ENCODE peak calls at places on chromosomes 12 and 14, in ten cellular contexts. Z is astrocyte of the spinal cord; L is hippocampal formation; Q is AG10803; U is left ventricle myocardium inferior; A is iris pigment epithelial cell; N is naive thymus-derived CD8-positive, alpha-beta T cell; K is NCI-H1105; Y is pancreas; B is neural progenitor cell. H is an unnamed sample.

GRCh38 chr14:23380197-23381016 is 3.6 kb downstream of the CMTM5 start:
- DNase-seq in Z (no peak), L (no peak), Q (no peak), U (no peak), A (no peak), N (no peak), K (no peak), Y (no peak), B (no peak), H (no peak)

GRCh38 chr12:116672842-116673516 is 64.9 kb downstream of the SPRING1 start:
- DNase-seq in Z (no peak), L (no peak), Q (no peak), U (no peak), A (no peak), N (peak), K (no peak), Y (no peak), B (no peak), H (no peak)

GRCh38 chr12:110857528-110857927 is 10.7 kb downstream of the CCDC63 start:
- DNase-seq in Z (no peak), L (no peak), Q (no peak), U (no peak), A (no peak), N (no peak), K (no peak), Y (no peak), B (peak), H (no peak)

GRCh38 chr12:127929172-127929571 is 337.8 kb upstream of the TMEM132C start:
- DNase-seq in Z (no peak), L (no peak), Q (no peak), U (no peak), A (no peak), N (no peak), K (no peak), Y (no peak), B (no peak), H (no peak)

GRCh38 chr14:101791919-101792572 is 30.5 kb downstream of the PPP2R5C start:
- DNase-seq in Z (peak), L (no peak), Q (peak), U (no peak), A (peak), N (no peak), K (no peak), Y (no peak), B (no peak), H (no peak)

GRCh38 chr12:18706798-18707197 is 31.0 kb downstream of the PLCZ1 start:
- DNase-seq in Z (no peak), L (no peak), Q (no peak), U (no peak), A (no peak), N (no peak), K (no peak), Y (no peak), B (no peak), H (no peak)

GRCh38 chr12:49088190-49088931 is 6.2 kb downstream of the DHH start:
- DNase-seq in Z (peak), L (peak), Q (peak), U (peak), A (peak), N (peak), K (peak), Y (peak), B (peak), H (peak)

GRCh38 chr12:68400231-68400829 is 68.2 kb upstream of the MDM1 start:
- DNase-seq in Z (no peak), L (no peak), Q (no peak), U (no peak), A (no peak), N (no peak), K (peak), Y (no peak), B (no peak), H (no peak)

GRCh38 chr14:78927261-78927660 is 757.1 kb downstream of the NRXN3 start:
- DNase-seq in Z (no peak), L (no peak), Q (no peak), U (no peak), A (no peak), N (no peak), K (no peak), Y (no peak), B (peak), H (no peak)

GRCh38 chr12:120361506-120362208 is 7.3 kb downstream of the MSI1 start:
- DNase-seq in Z (peak), L (peak), Q (peak), U (peak), A (peak), N (peak), K (peak), Y (peak), B (peak), H (peak)

GRCh38 chr12:103933237-103933636 is 3.0 kb downstream of the HSP90B1 start:
- DNase-seq in Z (no peak), L (no peak), Q (no peak), U (no peak), A (no peak), N (no peak), K (no peak), Y (no peak), B (peak), H (no peak)

GRCh38 chr14:89320381-89321000 is 96.5 kb downstream of the FOXN3 start:
- DNase-seq in Z (peak), L (no peak), Q (no peak), U (no peak), A (peak), N (no peak), K (no peak), Y (no peak), B (no peak), H (no peak)

GRCh38 chr14:95140060-95140858 is 17.1 kb downstream of the DICER1 start:
- DNase-seq in Z (no peak), L (no peak), Q (peak), U (no peak), A (peak), N (no peak), K (no peak), Y (no peak), B (no peak), H (no peak)

GRCh38 chr14:28719130-28719529 is 47.5 kb upstream of the FOXG1 start:
- DNase-seq in Z (no peak), L (no peak), Q (no peak), U (no peak), A (peak), N (no peak), K (no peak), Y (no peak), B (no peak), H (no peak)

GRCh38 chr12:78403136-78403535 is 461.4 kb upstream of the SYT1 start:
- DNase-seq in Z (peak), L (no peak), Q (peak), U (no peak), A (peak), N (no peak), K (no peak), Y (no peak), B (no peak), H (no peak)

GRCh38 chr12:33438890-33439586 is 581 bp downstream of the SYT10 start:
- DNase-seq in Z (peak), L (peak), Q (peak), U (no peak), A (peak), N (no peak), K (peak), Y (no peak), B (peak), H (no peak)

GRCh38 chr12:31362759-31363415 is 36.9 kb upstream of the SINHCAF start:
- DNase-seq in Z (no peak), L (peak), Q (no peak), U (no peak), A (no peak), N (peak), K (no peak), Y (no peak), B (peak), H (no peak)

GRCh38 chr12:109720152-109720855 is 6.7 kb downstream of the FAM222A start:
- DNase-seq in Z (no peak), L (peak), Q (no peak), U (peak), A (no peak), N (no peak), K (peak), Y (no peak), B (peak), H (peak)

GRCh38 chr14:102234331-102235264 is 70.4 kb downstream of the MOK start:
- DNase-seq in Z (no peak), L (no peak), Q (no peak), U (no peak), A (no peak), N (no peak), K (no peak), Y (no peak), B (no peak), H (no peak)

GRCh38 chr12:34399631-34400422 is 377.5 kb downstream of the ALG10 start:
- DNase-seq in Z (no peak), L (no peak), Q (no peak), U (peak), A (no peak), N (no peak), K (no peak), Y (no peak), B (no peak), H (no peak)

GRCh38 chr12:31732926-31733548 is 4.2 kb upstream of the AMN1 start:
- DNase-seq in Z (peak), L (no peak), Q (peak), U (no peak), A (peak), N (no peak), K (no peak), Y (no peak), B (no peak), H (no peak)

GRCh38 chr14:69005432-69006148 is 26.5 kb upstream of the ACTN1 start:
- DNase-seq in Z (peak), L (no peak), Q (peak), U (peak), A (peak), N (no peak), K (no peak), Y (no peak), B (peak), H (no peak)

GRCh38 chr14:89012272-89013097 is 188.0 kb downstream of the TTC8 start:
- DNase-seq in Z (no peak), L (no peak), Q (no peak), U (no peak), A (no peak), N (no peak), K (no peak), Y (no peak), B (no peak), H (no peak)

GRCh38 chr12:3150820-3151590 is 73.8 kb downstream of the TSPAN9 start:
- DNase-seq in Z (peak), L (no peak), Q (peak), U (no peak), A (peak), N (no peak), K (no peak), Y (no peak), B (peak), H (no peak)